ENCODE peak calls at places on chromosomes 1 and 21, in eight cellular contexts. B is SHP77, E is ELF-1, N is adipocyte, C is NCI-H1092 treated with DMSO at 0.1 percent for 48 hours, R is NCI-H774, T is kidney glomerular epithelial cell, A is activated T-helper 1 cell treated with Interleukin-2 at 50 U/mL for 16 hours. O is an unnamed sample.

GRCh38 chr1:98005326-98006010 is 84.6 kb upstream of the DPYD start:
- DNase-seq in B (no peak), E (no peak), N (peak; percentile 34), C (no peak), R (no peak), T (no peak), A (no peak), O (no peak)

GRCh38 chr21:34974162-34974981 is 74.7 kb downstream of the RUNX1 start:
- DNase-seq in B (no peak), E (no peak), N (no peak), C (no peak), R (no peak), T (no peak), A (peak; percentile 17), O (no peak)

GRCh38 chr1:27626031-27626935 is 8.7 kb downstream of the FGR start:
- DNase-seq in B (no peak), E (no peak), N (no peak), C (no peak), R (no peak), T (no peak), A (no peak), O (no peak)

GRCh38 chr1:23910553-23911246 is 2.5 kb downstream of the CNR2 start:
- DNase-seq in B (no peak), E (no peak), N (no peak), C (no peak), R (no peak), T (no peak), A (no peak), O (no peak)

GRCh38 chr1:219710529-219711194 is 97.8 kb upstream of the ZC3H11B start:
- DNase-seq in B (no peak), E (no peak), N (peak; percentile 56), C (no peak), R (no peak), T (peak; percentile 8), A (no peak), O (no peak)

GRCh38 chr1:53153752-53154151 is 11.3 kb upstream of the SLC1A7 start:
- DNase-seq in B (no peak), E (no peak), N (peak; percentile 20), C (no peak), R (no peak), T (no peak), A (no peak), O (no peak)

GRCh38 chr1:56397811-56398231 is 181.5 kb downstream of the PLPP3 start:
- DNase-seq in B (no peak), E (no peak), N (peak; percentile 79), C (no peak), R (no peak), T (no peak), A (no peak), O (no peak)

GRCh38 chr1:93475691-93476090 is 27.8 kb downstream of the FNBP1L start:
- DNase-seq in B (no peak), E (no peak), N (peak; percentile 71), C (no peak), R (no peak), T (no peak), A (no peak), O (no peak)

GRCh38 chr21:14754682-14755081 is 208.6 kb upstream of the SAMSN1 start:
- DNase-seq in B (no peak), E (no peak), N (no peak), C (no peak), R (no peak), T (no peak), A (no peak), O (no peak)

GRCh38 chr1:39575191-39576015 is 1.2 kb downstream of the PABPC4 start:
- DNase-seq in B (no peak), E (peak; percentile 45), N (peak; percentile 79), C (peak; percentile 68), R (peak; percentile 56), T (no peak), A (peak; percentile 23), O (peak; percentile 69)

GRCh38 chr1:43427941-43428340 is 25.8 kb downstream of the HYI start:
- DNase-seq in B (no peak), E (no peak), N (no peak), C (no peak), R (no peak), T (no peak), A (no peak), O (no peak)

GRCh38 chr1:115466433-115466832 is 128.4 kb upstream of the NGF start:
- DNase-seq in B (no peak), E (no peak), N (no peak), C (no peak), R (no peak), T (no peak), A (no peak), O (peak; percentile 11)

GRCh38 chr1:2205191-2205952 is 10.8 kb upstream of the FAAP20 start:
- DNase-seq in B (peak; percentile 80), E (peak; percentile 76), N (no peak), C (peak; percentile 63), R (peak; percentile 32), T (peak; percentile 55), A (peak; percentile 87), O (peak; percentile 98)

GRCh38 chr21:44051462-44051941 is 39.4 kb downstream of the TRAPPC10 start:
- DNase-seq in B (no peak), E (no peak), N (no peak), C (no peak), R (no peak), T (no peak), A (no peak), O (no peak)

GRCh38 chr1:91400133-91400725 is 4.4 kb downstream of the HFM1 start:
- DNase-seq in B (no peak), E (peak; percentile 57), N (no peak), C (no peak), R (no peak), T (no peak), A (no peak), O (peak; percentile 10)

GRCh38 chr1:27575861-27576331 is 28.0 kb downstream of the AHDC1 start:
- DNase-seq in B (peak; percentile 62), E (peak; percentile 86), N (peak; percentile 65), C (no peak), R (peak; percentile 23), T (no peak), A (no peak), O (peak; percentile 83)

GRCh38 chr1:27602510-27603319 is 1.2 kb downstream of the AHDC1 start:
- DNase-seq in B (no peak), E (no peak), N (peak; percentile 85), C (peak; percentile 62), R (no peak), T (no peak), A (peak; percentile 18), O (peak; percentile 77)

GRCh38 chr21:45261093-45261492 is 26.6 kb downstream of the POFUT2 start:
- DNase-seq in B (no peak), E (no peak), N (no peak), C (no peak), R (no peak), T (no peak), A (no peak), O (no peak)

GRCh38 chr1:1065265-1065939 is 8.7 kb downstream of the RNF223 start:
- DNase-seq in B (no peak), E (no peak), N (no peak), C (no peak), R (no peak), T (peak; percentile 66), A (no peak), O (no peak)

GRCh38 chr1:38790422-38791212 is 69.0 kb downstream of the RRAGC start:
- DNase-seq in B (no peak), E (no peak), N (no peak), C (no peak), R (no peak), T (no peak), A (no peak), O (no peak)

GRCh38 chr1:23646571-23646970 is 45.0 kb upstream of the RPL11 start:
- DNase-seq in B (no peak), E (no peak), N (no peak), C (no peak), R (no peak), T (no peak), A (no peak), O (no peak)

GRCh38 chr1:156103521-156103947 is 11.0 kb upstream of the LMNA start:
- DNase-seq in B (no peak), E (no peak), N (peak; percentile 79), C (no peak), R (no peak), T (no peak), A (no peak), O (no peak)

GRCh38 chr1:212234431-212235298 is 50.5 kb upstream of the PPP2R5A start:
- DNase-seq in B (peak; percentile 36), E (no peak), N (peak; percentile 92), C (no peak), R (peak; percentile 28), T (peak; percentile 95), A (no peak), O (no peak)

GRCh38 chr1:8020032-8020431 is 6.1 kb downstream of the ERRFI1 start:
- DNase-seq in B (no peak), E (no peak), N (peak; percentile 52), C (no peak), R (no peak), T (peak; percentile 94), A (no peak), O (no peak)

GRCh38 chr1:16436946-16437474 is at the start of gene SPATA21:
- DNase-seq in B (no peak), E (no peak), N (no peak), C (no peak), R (no peak), T (no peak), A (no peak), O (no peak)

GRCh38 chr1:66266350-66266749 is 267.6 kb upstream of the SGIP1 start:
- DNase-seq in B (peak; percentile 28), E (no peak), N (no peak), C (no peak), R (peak; percentile 51), T (no peak), A (no peak), O (no peak)

GRCh38 chr21:27759820-27760219 is 792.9 kb upstream of the ADAMTS5 start:
- DNase-seq in B (no peak), E (no peak), N (no peak), C (no peak), R (no peak), T (no peak), A (no peak), O (no peak)

GRCh38 chr21:37877888-37878684 is 38.2 kb downstream of the KCNJ6 start:
- DNase-seq in B (no peak), E (no peak), N (no peak), C (no peak), R (no peak), T (no peak), A (no peak), O (no peak)

GRCh38 chr1:164805399-164805798 is 246.4 kb downstream of the PBX1 start:
- DNase-seq in B (no peak), E (peak; percentile 30), N (peak; percentile 56), C (no peak), R (no peak), T (peak; percentile 14), A (no peak), O (no peak)

GRCh38 chr1:174021611-174022079 is 512 bp downstream of the RC3H1 start:
- DNase-seq in B (peak; percentile 67), E (peak; percentile 85), N (peak; percentile 76), C (peak; percentile 68), R (peak; percentile 57), T (peak; percentile 68), A (peak; percentile 15), O (peak; percentile 82)

GRCh38 chr1:237903961-237904360 is 13.2 kb upstream of the ZP4 start:
- DNase-seq in B (no peak), E (no peak), N (no peak), C (no peak), R (no peak), T (no peak), A (no peak), O (no peak)

O was measured in neural progenitor cell.